ENCODE peak calls at places on chromosomes 2 and 18, in seven cellular contexts. R, T, D, Y, N, C and H are unnamed samples.
A peak's percentile ranks its signal among the peaks of the same experiment; 100 is the strongest.

GRCh38 chr2:69214898-69215297 is 172.1 kb downstream of the GFPT1 start:
- DNase-seq in R (no peak), T (no peak), Y (peak; percentile 57), N (no peak), C (no peak), D (peak; percentile 46), H (no peak)

GRCh38 chr2:206480161-206480560 is 36.8 kb downstream of the ADAM23 start:
- DNase-seq in D (no peak), R (no peak), C (no peak), Y (no peak), T (no peak), N (no peak), H (no peak)

GRCh38 chr2:200814276-200814815 is 2.6 kb downstream of the BZW1 start:
- DNase-seq in D (no peak), N (peak; percentile 51), Y (no peak), R (no peak), C (no peak), T (no peak), H (no peak)

GRCh38 chr18:3440340-3440739 is 9.6 kb upstream of the TGIF1 start:
- DNase-seq in R (no peak), Y (no peak), N (no peak), D (no peak), T (no peak), C (no peak), H (no peak)

GRCh38 chr2:774436-774835 is 97.2 kb upstream of the TMEM18 start:
- DNase-seq in D (no peak), Y (no peak), R (no peak), C (peak; percentile 50), T (no peak), N (no peak), H (no peak)

GRCh38 chr18:60693426-60693825 is 320.9 kb upstream of the MC4R start:
- DNase-seq in N (no peak), T (no peak), Y (no peak), D (no peak), R (no peak), C (no peak), H (no peak)

GRCh38 chr2:233453111-233453915 is 99.0 kb downstream of the DGKD start:
- DNase-seq in R (no peak), Y (no peak), T (no peak), D (no peak), N (no peak), C (no peak), H (no peak)

GRCh38 chr2:96315400-96316071 is 9.6 kb upstream of the ITPRIPL1 start:
- DNase-seq in C (no peak), Y (no peak), N (no peak), D (peak; percentile 39), T (no peak), R (no peak), H (no peak)

GRCh38 chr2:6027066-6027465 is 334.9 kb downstream of the SOX11 start:
- DNase-seq in T (no peak), C (no peak), Y (no peak), D (no peak), N (no peak), R (no peak), H (no peak)

GRCh38 chr2:61763605-61764034 is 90.2 kb downstream of the FAM161A start:
- DNase-seq in T (peak; percentile 74), R (peak; percentile 85), Y (peak; percentile 77), D (peak; percentile 45), N (no peak), C (peak; percentile 19), H (peak; percentile 37)

DNA sequence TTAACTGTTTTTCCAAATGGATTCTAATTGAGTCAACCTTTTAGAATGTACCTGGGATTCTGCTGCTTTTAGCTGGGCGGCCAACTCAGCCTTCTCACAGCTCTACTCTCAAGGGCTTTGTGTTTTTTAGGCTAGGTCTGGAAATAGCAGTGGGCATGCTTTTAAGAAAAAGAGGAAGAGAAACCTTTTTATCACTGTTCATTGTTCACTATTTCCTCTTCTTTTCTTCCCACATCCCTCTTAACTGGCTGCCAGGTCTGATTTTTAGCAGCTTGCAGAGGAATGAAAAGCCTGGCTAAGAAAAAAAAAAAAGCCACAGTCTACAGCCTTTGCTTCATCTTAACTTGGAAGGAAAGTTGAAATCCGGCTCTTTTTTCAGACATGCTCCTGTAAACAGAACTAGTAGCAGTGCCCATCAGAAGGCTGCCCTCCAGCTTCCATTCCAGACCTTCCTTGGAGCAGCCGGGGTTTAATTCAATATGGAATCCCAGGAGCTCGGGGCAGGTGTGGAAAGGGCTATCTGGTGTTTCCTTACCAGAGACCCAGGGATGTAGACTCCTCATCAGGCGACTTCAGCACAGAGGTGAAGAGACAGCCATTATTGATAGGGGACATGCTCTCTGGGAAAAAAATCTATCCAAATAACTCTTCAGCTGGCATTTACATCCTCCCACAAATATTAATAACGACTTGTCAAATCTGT is 230.7 kb downstream of the MYO3B start:
- DNase-seq in D (no peak), N (no peak), C (peak; percentile 0), T (no peak), R (no peak), Y (peak; percentile 12), H (no peak)
- TF ChIP-seq JUND in D (no peak), N (no peak), C (no peak), T (no peak), R (no peak), Y (no peak), H (no peak)

GRCh38 chr2:42829556-42830510 is 37.5 kb upstream of the HAAO start:
- DNase-seq in N (no peak), T (no peak), Y (no peak), C (no peak), R (no peak), D (no peak), H (no peak)

GRCh38 chr2:42827647-42828486 is 35.5 kb upstream of the HAAO start:
- DNase-seq in T (peak; percentile 81), Y (peak; percentile 90), C (peak; percentile 43), D (peak; percentile 79), N (no peak), R (peak; percentile 72), H (peak; percentile 82)

GRCh38 chr2:42832289-42832634 is 39.9 kb upstream of the HAAO start:
- DNase-seq in C (no peak), T (no peak), Y (no peak), R (no peak), N (no peak), D (no peak), H (no peak)

GRCh38 chr2:42830922-42831574 is 38.7 kb upstream of the HAAO start:
- DNase-seq in D (no peak), T (peak; percentile 30), C (no peak), R (no peak), N (no peak), Y (no peak), H (no peak)

GRCh38 chr2:42828487-42829416 is 36.4 kb upstream of the HAAO start:
- DNase-seq in C (peak; percentile 49), N (peak; percentile 15), R (peak; percentile 54), Y (peak; percentile 92), D (peak; percentile 66), T (peak; percentile 88), H (peak; percentile 71)
- TF ChIP-seq JUND in C (no peak), N (no peak), R (no peak), Y (no peak), D (no peak), T (no peak), H (no peak)

GRCh38 chr2:170013802-170014551 is 164.0 kb upstream of the MYO3B start:
- DNase-seq in T (peak; percentile 93), D (no peak), R (no peak), N (no peak), C (no peak), Y (peak; percentile 68), H (no peak)
- TF ChIP-seq JUND in T (peak; percentile 65), D (no peak), R (no peak), N (no peak), C (no peak), Y (no peak), H (no peak)

GRCh38 chr18:64044616-64045015 is 74.7 kb downstream of the SERPINB8 start:
- DNase-seq in Y (no peak), R (no peak), D (no peak), C (no peak), T (no peak), N (no peak), H (no peak)
- TF ChIP-seq JUND in Y (no peak), R (no peak), D (no peak), C (no peak), T (no peak), N (no peak), H (no peak)

GRCh38 chr18:58313491-58314032 is 269.5 kb downstream of the NEDD4L start:
- DNase-seq in N (no peak), T (no peak), C (no peak), D (peak; percentile 9), Y (no peak), R (no peak), H (peak; percentile 21)
- TF ChIP-seq JUND in N (no peak), T (no peak), C (no peak), D (no peak), Y (no peak), R (no peak), H (no peak)

GRCh38 chr2:239727776-239728600 is 297.2 kb downstream of the NDUFA10 start:
- DNase-seq in N (no peak), R (no peak), T (peak; percentile 13), Y (no peak), C (no peak), D (no peak), H (no peak)

GRCh38 chr2:239727182-239727775 is 297.9 kb downstream of the NDUFA10 start:
- DNase-seq in D (no peak), Y (no peak), C (no peak), N (no peak), T (no peak), R (no peak), H (no peak)

GRCh38 chr2:239729681-239730566 is 295.2 kb downstream of the NDUFA10 start:
- DNase-seq in D (no peak), T (no peak), R (no peak), N (no peak), C (no peak), Y (no peak), H (no peak)

GRCh38 chr2:239729151-239729550 is 296.0 kb downstream of the NDUFA10 start:
- DNase-seq in D (no peak), Y (no peak), R (no peak), T (no peak), N (no peak), C (no peak), H (no peak)

GRCh38 chr2:239728751-239729150 is 296.4 kb downstream of the NDUFA10 start:
- DNase-seq in Y (no peak), R (no peak), T (no peak), N (no peak), C (no peak), D (no peak), H (no peak)
- TF ChIP-seq JUND in Y (no peak), R (no peak), T (no peak), N (no peak), C (no peak), D (no peak), H (no peak)